ENCODE peak calls at places on chromosome 13, in five cellular contexts. M is transverse colon; L is stimulated activated CD4-positive, alpha-beta T cell treated with anti-CD3 and anti-CD28 coated beads, Interleukin-15, amount 100 ng/mL, for 24 hours; N is midbrain; J is SK-N-SH. A is an unnamed sample.

GRCh38 chr13:102838273-102838672 is 7.6 kb upstream of the ERCC5 start:
- DNase-seq in M (no peak), L (no peak), N (no peak), J (no peak), A (no peak)

GRCh38 chr13:45696610-45697226 is 5.4 kb upstream of the CBY2 start:
- DNase-seq in M (no peak), L (no peak), N (no peak), J (no peak), A (no peak)

GRCh38 chr13:51608857-51609406 is 24.7 kb downstream of the WDFY2 start:
- DNase-seq in M (no peak), L (no peak), N (no peak), J (no peak), A (no peak)

GRCh38 chr13:87792878-87793277 is 121.7 kb downstream of the SLITRK5 start:
- DNase-seq in M (no peak), L (no peak), N (no peak), J (no peak), A (peak; percentile 57)

GRCh38 chr13:91639316-91639715 is 240.9 kb downstream of the GPC5 start:
- DNase-seq in M (no peak), L (no peak), N (no peak), J (no peak), A (no peak)

GRCh38 chr13:47594833-47595232 is 406.2 kb downstream of the SUCLA2 start:
- DNase-seq in M (no peak), L (peak; percentile 2), N (no peak), J (no peak), A (no peak)

GRCh38 chr13:105105471-105105870 is 1430.0 kb downstream of the EFNB2 start:
- DNase-seq in M (no peak), L (no peak), N (no peak), J (no peak), A (no peak)

GRCh38 chr13:51590231-51590630 is 6.0 kb downstream of the WDFY2 start:
- DNase-seq in M (no peak), L (no peak), N (no peak), J (no peak), A (no peak)

GRCh38 chr13:89865331-89865833 is 1482.1 kb upstream of the MIR17HG start:
- DNase-seq in M (no peak), L (no peak), N (no peak), J (no peak), A (no peak)

GRCh38 chr13:84137292-84137691 is 255.0 kb upstream of the SLITRK1 start:
- DNase-seq in M (peak; percentile 25), L (peak; percentile 42), N (no peak), J (no peak), A (no peak)

GRCh38 chr13:104327217-104327616 is 1261.0 kb upstream of the SLC10A2 start:
- DNase-seq in M (no peak), L (no peak), N (no peak), J (no peak), A (no peak)

GRCh38 chr13:59276436-59276835 is 887.3 kb downstream of the DIAPH3 start:
- DNase-seq in M (no peak), L (no peak), N (no peak), J (no peak), A (no peak)

GRCh38 chr13:77479326-77479725 is 56.2 kb upstream of the SCEL start:
- DNase-seq in M (no peak), L (no peak), N (no peak), J (no peak), A (no peak)

GRCh38 chr13:51912091-51912490 is 50.3 kb downstream of the CCDC70 start:
- DNase-seq in M (no peak), L (no peak), N (peak; percentile 69), J (no peak), A (peak; percentile 47)

GRCh38 chr13:51916962-51917361 is 55.2 kb downstream of the CCDC70 start:
- DNase-seq in M (no peak), L (no peak), N (no peak), J (no peak), A (peak; percentile 24)

GRCh38 chr13:85729296-85729695 is 69.9 kb downstream of the SLITRK6 start:
- DNase-seq in M (no peak), L (no peak), N (no peak), J (no peak), A (no peak)

GRCh38 chr13:25881946-25882574 is 169.8 kb downstream of the SHISA2 start:
- DNase-seq in M (no peak), L (no peak), N (no peak), J (peak; percentile 64), A (peak; percentile 84)